ENCODE peak calls at places on chromosomes 2 and 18, in eight cellular contexts. I is A549, D is WERI-Rb-1, N is PC-9, E is OCI-LY7, H is right lobe of liver, X is ovary, O is tibial nerve. C is an unnamed sample.

GRCh38 chr2:151775057-151775740 is 40.9 kb upstream of the NEB start:
- DNase-seq in I (no peak), D (no peak), N (no peak), E (no peak), H (no peak), X (no peak), O (no peak), C (no peak)

GRCh38 chr2:132274000-132274399 is 112.2 kb upstream of the ANKRD30BL start:
- DNase-seq in I (no peak), D (no peak), N (no peak), E (no peak), H (no peak), X (no peak), O (no peak), C (no peak)

GRCh38 chr18:45248240-45248903 is 366.9 kb upstream of the SLC14A2 start:
- DNase-seq in I (no peak), D (no peak), N (no peak), E (no peak), H (peak; percentile 46), X (no peak), O (no peak), C (peak; percentile 73)

GRCh38 chr18:49026501-49027378 is 76.0 kb upstream of the SMAD7 start:
- DNase-seq in I (no peak), D (peak; percentile 7), N (no peak), E (no peak), H (no peak), X (no peak), O (no peak), C (peak; percentile 38)

GRCh38 chr2:137049518-137049917 is 284.2 kb downstream of the THSD7B start:
- DNase-seq in I (no peak), D (no peak), N (no peak), E (no peak), H (no peak), X (no peak), O (no peak), C (no peak)

GRCh38 chr18:63550068-63550467 is 7.9 kb downstream of the SERPINB12 start:
- DNase-seq in I (no peak), D (no peak), N (no peak), E (no peak), H (no peak), X (no peak), O (no peak), C (no peak)

GRCh38 chr18:77133051-77133919 is 702 bp upstream of the MBP start:
- DNase-seq in I (no peak), D (no peak), N (peak; percentile 49), E (no peak), H (no peak), X (peak; percentile 59), O (no peak), C (no peak)

GRCh38 chr18:5673576-5673975 is 129.8 kb upstream of the EPB41L3 start:
- DNase-seq in I (no peak), D (no peak), N (no peak), E (no peak), H (no peak), X (no peak), O (no peak), C (no peak)

GRCh38 chr18:51193621-51194287 is 3.7 kb downstream of the MEX3C start:
- DNase-seq in I (no peak), D (no peak), N (no peak), E (no peak), H (no peak), X (no peak), O (no peak), C (no peak)

GRCh38 chr2:20349457-20350034 is 1.1 kb downstream of the PUM2 start:
- DNase-seq in I (peak; percentile 31), D (no peak), N (no peak), E (peak; percentile 16), H (no peak), X (no peak), O (no peak), C (no peak)

GRCh38 chr2:44291281-44292248 is 16.3 kb downstream of the SLC3A1 start:
- DNase-seq in I (peak; percentile 99), D (peak; percentile 83), N (peak; percentile 71), E (no peak), H (peak; percentile 87), X (no peak), O (no peak), C (no peak)

GRCh38 chr18:74570266-74570665 is 27.4 kb upstream of the ZNF407 start:
- DNase-seq in I (no peak), D (no peak), N (no peak), E (no peak), H (no peak), X (no peak), O (no peak), C (no peak)

GRCh38 chr2:216149741-216150140 is 40.6 kb downstream of the XRCC5 start:
- DNase-seq in I (no peak), D (no peak), N (no peak), E (no peak), H (no peak), X (no peak), O (no peak), C (no peak)

GRCh38 chr2:176709541-176709951 is 440.3 kb downstream of the MTX2 start:
- DNase-seq in I (no peak), D (no peak), N (no peak), E (no peak), H (no peak), X (peak; percentile 52), O (no peak), C (no peak)

GRCh38 chr2:231452799-231453508 is 11.3 kb downstream of the NCL start:
- DNase-seq in I (peak; percentile 23), D (no peak), N (no peak), E (peak; percentile 22), H (peak; percentile 21), X (no peak), O (no peak), C (peak; percentile 52)

GRCh38 chr18:34767601-34768027 is 57.5 kb downstream of the DTNA start:
- DNase-seq in I (no peak), D (no peak), N (no peak), E (no peak), H (no peak), X (no peak), O (no peak), C (no peak)

GRCh38 chr2:208266641-208267335 is 733 bp downstream of the PIKFYVE start:
- DNase-seq in I (no peak), D (no peak), N (no peak), E (peak; percentile 9), H (no peak), X (no peak), O (no peak), C (no peak)

GRCh38 chr2:65130440-65131175 is 702 bp upstream of the RAB1A start:
- DNase-seq in I (no peak), D (no peak), N (no peak), E (no peak), H (no peak), X (no peak), O (no peak), C (no peak)

GRCh38 chr2:149606251-149606811 is 18.8 kb upstream of the MMADHC start:
- DNase-seq in I (no peak), D (no peak), N (no peak), E (no peak), H (no peak), X (no peak), O (no peak), C (no peak)

GRCh38 chr2:149617057-149617456 is 29.5 kb upstream of the MMADHC start:
- DNase-seq in I (no peak), D (no peak), N (no peak), E (no peak), H (no peak), X (no peak), O (no peak), C (no peak)

GRCh38 chr2:149613712-149614111 is 26.1 kb upstream of the MMADHC start:
- DNase-seq in I (no peak), D (no peak), N (no peak), E (no peak), H (no peak), X (no peak), O (no peak), C (no peak)

GRCh38 chr2:149612122-149612521 is 24.5 kb upstream of the MMADHC start:
- DNase-seq in I (peak; percentile 35), D (no peak), N (no peak), E (no peak), H (no peak), X (no peak), O (no peak), C (no peak)

DNA sequence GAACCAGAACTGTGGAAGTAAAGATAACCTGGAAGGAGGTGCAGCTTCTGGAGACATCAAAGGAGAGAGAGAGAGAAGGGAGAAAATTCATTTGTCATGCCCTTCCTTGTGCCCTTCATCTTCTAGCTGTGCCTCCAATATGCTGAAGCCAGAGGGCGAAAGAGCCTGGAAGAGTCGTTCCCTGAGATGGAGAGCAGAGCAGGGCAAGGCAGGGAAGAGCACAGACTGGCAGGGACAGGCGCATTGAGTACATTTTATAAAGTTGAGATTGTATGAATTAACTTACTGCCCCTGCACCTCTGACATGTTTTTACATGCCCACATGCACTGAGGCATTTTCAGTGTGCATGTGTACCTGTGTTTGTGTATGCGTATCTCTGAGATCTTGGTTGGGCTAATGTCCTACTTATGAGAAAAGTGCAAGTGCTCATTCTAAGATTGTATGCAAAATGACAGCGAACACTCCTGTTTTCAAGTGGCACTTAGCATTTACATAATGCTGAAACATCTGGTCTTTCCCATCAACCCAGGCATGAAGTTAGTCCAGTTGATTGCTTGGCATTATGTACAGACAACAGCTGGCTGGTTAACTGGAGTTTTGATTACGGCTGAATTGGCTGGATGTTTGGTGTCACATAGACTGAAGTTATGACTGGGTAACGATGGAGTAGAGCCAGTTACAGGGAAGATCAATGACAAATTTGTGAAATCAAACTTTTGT is 23.7 kb upstream of the MMADHC start:
- DNase-seq in I (peak; percentile 29), D (no peak), N (no peak), E (no peak), H (no peak), X (no peak), O (no peak), C (no peak)
- TF ChIP-seq CTCF in I (no peak), D (no peak), N (no peak), E (no peak), H (no peak), X (no peak), O (no peak), C (no peak)

DNA sequence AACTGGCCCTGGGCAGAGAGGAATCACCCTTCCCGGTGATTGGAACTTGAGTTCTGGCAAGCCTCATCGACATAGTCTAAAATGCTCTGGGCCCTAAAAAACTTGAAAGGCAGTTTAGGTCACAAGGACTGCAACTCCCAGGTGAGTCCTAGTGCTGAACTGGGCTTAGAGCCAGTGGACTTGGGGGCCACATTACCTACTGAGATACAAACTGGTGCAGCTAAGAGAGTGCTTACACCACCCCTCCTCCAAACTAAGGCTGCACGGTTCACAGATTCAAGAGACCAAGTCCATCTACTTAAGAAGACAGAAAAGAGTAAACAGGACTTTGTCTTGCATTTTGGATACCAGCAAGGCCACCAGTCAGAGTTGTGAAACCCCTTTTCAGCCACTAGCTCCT is 25.3 kb downstream of the ZNF519 start:
- DNase-seq in I (no peak), D (no peak), N (no peak), E (no peak), H (no peak), X (no peak), O (no peak), C (no peak)
- H3K9me3 ChIP-seq in I (peaks cover 43% of the 10 kb centered on the region), D (peaks cover 13% of the 10 kb centered on the region), N (peaks cover 49% of the 10 kb centered on the region), E (peaks cover 75% of the 10 kb centered on the region), H (no peaks in the 10 kb centered on the region), X (no peaks in the 10 kb centered on the region), O (peaks cover 3% of the 10 kb centered on the region), C (peaks cover 36% of the 10 kb centered on the region)

GRCh38 chr2:219245148-219245898 is at the start of the genes GLB1L and STK16:
- DNase-seq in I (peak; percentile 94), D (peak; percentile 94), N (peak; percentile 89), E (peak; percentile 94), H (peak; percentile 96), X (peak; percentile 96), O (peak; percentile 87), C (peak; percentile 96)
- TF ChIP-seq CTCF in I (no peak), D (peak; percentile 2), N (no peak), E (no peak), H (no peak), X (no peak), O (no peak), C (no peak)

GRCh38 chr2:95374916-95375471 is 27.5 kb upstream of the FAHD2A start:
- DNase-seq in I (no peak), D (no peak), N (no peak), E (no peak), H (peak; percentile 38), X (no peak), O (peak; percentile 8), C (no peak)
- H3K9me3 ChIP-seq in I (no peaks in the 10 kb centered on the region), D (no peaks in the 10 kb centered on the region), N (no peaks in the 10 kb centered on the region), E (no peaks in the 10 kb centered on the region), H (no peaks in the 10 kb centered on the region), X (no peaks in the 10 kb centered on the region), O (no peaks in the 10 kb centered on the region), C (no peaks in the 10 kb centered on the region)